ENCODE peak calls at places on chromosomes 13 and 19, in five cellular contexts. J is NB4; F is ascending aorta; L is MV-4-11; O is stimulated activated CD8-positive, alpha-beta memory T cell treated with anti-CD3 and anti-CD28 coated beads, Interleukin-7, amount 100 ng/mL, for 4 hours. Z is an unnamed sample.

GRCh38 chr19:40367577-40368434 is 19.3 kb downstream of the PLD3 start:
- DNase-seq in J (no peak), F (no peak), L (no peak), O (no peak), Z (no peak)

GRCh38 chr19:50663280-50663790 is 14.1 kb downstream of the C19orf81 start:
- DNase-seq in J (peak; percentile 45), F (no peak), L (no peak), O (no peak), Z (no peak)

GRCh38 chr19:45621976-45622503 is 17.2 kb downstream of the EML2 start:
- DNase-seq in J (no peak), F (no peak), L (no peak), O (no peak), Z (no peak)

GRCh38 chr13:36431204-36432105 is 840 bp upstream of the CCNA1 start:
- DNase-seq in J (peak; percentile 59), F (no peak), L (no peak), O (no peak), Z (no peak)

GRCh38 chr19:48308695-48309586 is 16.4 kb upstream of the EMP3 start:
- DNase-seq in J (peak; percentile 83), F (no peak), L (no peak), O (no peak), Z (no peak)

GRCh38 chr19:2478756-2479555 is 3.0 kb downstream of the GADD45B start:
- DNase-seq in J (peak; percentile 82), F (peak; percentile 63), L (peak; percentile 83), O (peak; percentile 71), Z (no peak)

GRCh38 chr19:48530770-48531169 is 19.1 kb upstream of the LMTK3 start:
- DNase-seq in J (no peak), F (no peak), L (no peak), O (no peak), Z (no peak)

GRCh38 chr19:29666634-29667389 is 1.6 kb downstream of the PLEKHF1 start:
- DNase-seq in J (no peak), F (no peak), L (peak; percentile 15), O (no peak), Z (no peak)

GRCh38 chr13:87169337-87169736 is 501.8 kb upstream of the SLITRK5 start:
- DNase-seq in J (no peak), F (no peak), L (no peak), O (no peak), Z (no peak)

GRCh38 chr19:38211206-38211605 is 12.8 kb downstream of the DPF1 start:
- DNase-seq in J (no peak), F (no peak), L (no peak), O (no peak), Z (no peak)